ENCODE peak calls at places on chromosomes 16 and 17, in nine cellular contexts. Q is adrenal gland, F is aorta, B is thoracic aorta, J is lower lobe of right lung, Y is tibial nerve, H is left lung, D is ovary, N is colonic mucosa. W is an unnamed sample. For H3K27me3, the result is how much of the 10 kb centered on the place peaks cover.

GRCh38 chr17:33520404-33521032 is 227.4 kb upstream of the ASIC2 start:
- DNase-seq in Q (no peak), F (no peak), B (no peak), J (peak), Y (peak), H (no peak), D (peak), N (peak), W (peak)

GRCh38 chr16:89944773-89945172 is 3.8 kb upstream of the DEF8 start:
- DNase-seq in Q (no peak), F (no peak), B (no peak), J (no peak), Y (no peak), H (no peak), D (no peak), N (no peak), W (no peak)

GRCh38 chr16:89201467-89202377 is 1.4 kb upstream of the SLC22A31 start:
- DNase-seq in Q (peak), F (peak), B (no peak), J (peak), Y (peak), H (peak), D (peak), N (peak), W (peak)

GRCh38 chr17:70875729-70876344 is 706.5 kb downstream of the KCNJ2 start:
- DNase-seq in Q (no peak), F (no peak), B (no peak), J (no peak), Y (no peak), H (no peak), D (no peak), N (no peak), W (no peak)

GRCh38 chr17:17382060-17382449 is 78.9 kb downstream of the NT5M start:
- DNase-seq in Q (no peak), F (no peak), B (no peak), J (no peak), Y (no peak), H (no peak), D (no peak), N (no peak), W (no peak)

GRCh38 chr17:54261465-54261864 is 438.7 kb downstream of the KIF2B start:
- DNase-seq in Q (no peak), F (no peak), B (no peak), J (no peak), Y (no peak), H (no peak), D (no peak), N (no peak), W (no peak)

GRCh38 chr16:81500833-81501521 is 56.4 kb downstream of the CMIP start:
- DNase-seq in Q (no peak), F (peak), B (no peak), J (no peak), Y (no peak), H (no peak), D (no peak), N (no peak), W (no peak)

GRCh38 chr16:68246671-68247070 is 1.5 kb downstream of the PLA2G15 start:
- DNase-seq in Q (peak), F (peak), B (no peak), J (peak), Y (no peak), H (no peak), D (no peak), N (no peak), W (no peak)

GRCh38 chr17:60231691-60232090 is 81.9 kb downstream of the CA4 start:
- DNase-seq in Q (no peak), F (no peak), B (no peak), J (no peak), Y (no peak), H (no peak), D (no peak), N (no peak), W (no peak)

GRCh38 chr17:65061621-65062020 is 5.1 kb upstream of the GNA13 start:
- DNase-seq in Q (no peak), F (no peak), B (no peak), J (no peak), Y (no peak), H (no peak), D (no peak), N (no peak), W (no peak)

GRCh38 chr17:2905269-2905668 is 109.0 kb downstream of the RAP1GAP2 start:
- DNase-seq in Q (no peak), F (no peak), B (no peak), J (no peak), Y (no peak), H (no peak), D (no peak), N (no peak), W (no peak)

GRCh38 chr17:80901319-80901718 is 90.3 kb upstream of the CHMP6 start:
- DNase-seq in Q (no peak), F (no peak), B (no peak), J (no peak), Y (no peak), H (no peak), D (no peak), N (no peak), W (no peak)

GRCh38 chr16:71347146-71347545 is 11.4 kb upstream of the CALB2 start:
- DNase-seq in Q (no peak), F (no peak), B (no peak), J (no peak), Y (no peak), H (no peak), D (no peak), N (no peak), W (no peak)

GRCh38 chr16:525123-525519 is 2.4 kb upstream of the CAPN15 start:
- DNase-seq in Q (no peak), F (no peak), B (no peak), J (no peak), Y (no peak), H (no peak), D (no peak), N (no peak), W (no peak)

GRCh38 chr17:57927048-57927723 is 28.0 kb downstream of the CUEDC1 start:
- DNase-seq in Q (peak), F (no peak), B (no peak), J (no peak), Y (no peak), H (no peak), D (no peak), N (peak), W (no peak)

GRCh38 chr16:87178177-87178863 is 138.9 kb downstream of the C16orf95 start:
- DNase-seq in Q (no peak), F (no peak), B (no peak), J (no peak), Y (peak), H (no peak), D (no peak), N (no peak), W (no peak)

GRCh38 chr16:54056921-54057320 is 229.7 kb downstream of the IRX3 start:
- DNase-seq in Q (no peak), F (no peak), B (no peak), J (no peak), Y (no peak), H (no peak), D (no peak), N (no peak), W (no peak)

GRCh38 chr16:8023326-8023725 is 567.0 kb downstream of the TMEM114 start:
- DNase-seq in Q (no peak), F (no peak), B (no peak), J (no peak), Y (no peak), H (no peak), D (no peak), N (no peak), W (no peak)

GRCh38 chr16:89015271-89015859 is 38.4 kb upstream of the CBFA2T3 start:
- DNase-seq in Q (no peak), F (peak), B (no peak), J (peak), Y (no peak), H (no peak), D (no peak), N (no peak), W (no peak)

GRCh38 chr17:49582789-49583188 is 7.1 kb downstream of the NXPH3 start:
- DNase-seq in Q (peak), F (no peak), B (no peak), J (no peak), Y (no peak), H (no peak), D (no peak), N (no peak), W (no peak)

GRCh38 chr17:3845361-3845753 is 689 bp downstream of the NCBP3 start:
- DNase-seq in Q (no peak), F (peak), B (no peak), J (no peak), Y (no peak), H (no peak), D (no peak), N (no peak), W (no peak)

GRCh38 chr17:17179371-17179827 is 26.7 kb downstream of the PLD6 start:
- DNase-seq in Q (no peak), F (no peak), B (no peak), J (no peak), Y (no peak), H (no peak), D (no peak), N (no peak), W (no peak)

GRCh38 chr16:4369006-4369766 is 2.5 kb upstream of the VASN start:
- DNase-seq in Q (peak), F (peak), B (peak), J (no peak), Y (no peak), H (no peak), D (no peak), N (no peak), W (no peak)

DNA sequence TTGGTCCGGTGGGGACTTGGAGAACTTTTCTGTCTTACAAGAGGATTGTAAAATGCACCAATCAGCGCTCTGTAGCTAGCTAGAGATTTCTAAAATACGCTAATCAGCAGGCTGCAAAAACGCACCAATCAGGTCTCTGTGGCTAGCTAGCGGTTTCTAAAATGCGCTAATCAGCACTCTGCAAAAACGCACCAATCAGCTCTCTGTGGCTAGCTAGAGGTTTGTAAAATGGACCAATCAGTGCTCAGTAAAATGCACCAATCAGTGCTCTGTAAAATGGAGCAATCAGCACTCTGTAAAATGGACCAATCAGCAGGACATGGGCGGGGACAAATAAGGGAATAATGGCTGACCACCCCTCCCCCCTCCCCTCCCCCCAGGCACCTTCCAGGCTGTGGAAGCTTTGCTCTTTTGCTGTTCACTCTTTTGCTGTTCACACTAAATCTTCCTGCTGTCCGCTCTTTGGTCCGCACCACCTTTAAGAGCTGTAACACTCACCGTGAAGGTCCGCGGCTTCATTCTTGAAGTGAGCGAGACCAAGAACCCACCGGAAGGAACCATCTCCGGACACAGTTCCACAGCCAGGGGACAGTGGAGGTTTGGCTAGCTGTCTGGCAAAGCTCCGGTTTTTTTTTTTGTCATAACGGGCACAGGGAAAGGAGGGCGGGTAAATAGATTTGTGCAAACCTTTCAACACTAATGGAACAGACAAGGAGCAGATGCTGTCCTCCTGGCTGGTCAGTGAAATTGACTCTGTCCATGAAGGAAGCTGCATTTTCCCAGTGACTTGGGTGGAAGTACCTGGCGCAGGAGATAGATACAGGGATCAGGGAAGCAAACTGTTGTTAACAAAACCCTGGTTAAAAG is 8.3 kb downstream of the PITPNC1 start:
- DNase-seq in Q (no peak), F (no peak), B (no peak), J (no peak), Y (no peak), H (no peak), D (no peak), N (no peak), W (no peak)
- H3K4me3 ChIP-seq in Q (no peak), F (no peak), B (no peak), J (no peak), Y (no peak), H (no peak), D (no peak), N (no peak), W (no peak)

DNA sequence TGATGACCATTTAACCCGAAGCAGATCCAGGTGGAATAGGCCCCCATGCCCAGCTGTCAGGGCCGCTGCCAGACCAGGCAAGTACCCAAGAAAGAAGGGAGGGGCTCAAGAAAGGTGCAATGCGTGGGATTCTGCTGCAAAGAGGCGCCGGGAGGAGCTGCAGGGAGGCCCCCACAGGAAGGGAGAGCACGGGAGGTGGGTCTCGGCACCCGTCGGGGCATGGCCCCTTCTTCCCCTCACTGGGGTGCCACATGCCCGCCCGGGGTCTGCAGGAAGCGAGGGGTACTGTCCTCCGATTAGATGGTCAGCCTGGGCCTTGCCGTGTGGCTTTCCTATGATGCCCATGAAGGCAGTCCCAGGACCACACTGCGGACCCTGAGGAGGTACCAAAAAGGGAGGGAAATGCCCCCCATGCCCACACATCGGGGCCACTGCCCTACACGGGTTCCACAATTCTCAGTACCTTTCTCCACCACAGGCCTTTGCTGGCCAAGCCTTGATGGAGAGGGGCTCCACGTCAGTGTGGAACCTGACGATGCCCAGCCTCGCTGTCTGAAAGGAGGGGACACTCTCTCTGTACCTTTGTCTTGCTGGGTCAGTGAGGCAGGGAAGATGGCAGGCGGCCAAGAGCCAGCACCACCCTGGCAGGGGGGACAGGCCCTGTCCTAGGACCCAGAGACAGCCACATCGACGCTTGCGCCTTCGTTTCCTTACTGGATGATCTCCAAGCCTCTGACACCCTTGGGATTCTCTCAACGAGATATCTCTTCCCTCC is 45.5 kb upstream of the DNAH17 start:
- DNase-seq in Q (no peak), F (no peak), B (no peak), J (no peak), Y (no peak), H (peak), D (no peak), N (no peak), W (no peak)
- H3K27me3 ChIP-seq in Q (under half), F (under half), B (under half), J (under half), Y (under half), H (under half), D (under half), N (under half), W (under half)

GRCh38 chr17:36641331-36641876 is 40.0 kb downstream of the MRM1 start:
- DNase-seq in Q (no peak), F (no peak), B (no peak), J (no peak), Y (no peak), H (no peak), D (no peak), N (no peak), W (no peak)
- H3K4me3 ChIP-seq in Q (peak), F (no peak), B (peak), J (peak), Y (peak), H (no peak), D (no peak), N (peak), W (peak)

GRCh38 chr17:36919407-36919968 is 17.8 kb upstream of the LHX1 start:
- DNase-seq in Q (no peak), F (no peak), B (no peak), J (no peak), Y (no peak), H (no peak), D (no peak), N (no peak), W (no peak)

GRCh38 chr17:36922175-36922574 is 15.1 kb upstream of the LHX1 start:
- DNase-seq in Q (no peak), F (peak), B (no peak), J (no peak), Y (no peak), H (no peak), D (no peak), N (no peak), W (no peak)

GRCh38 chr17:36918260-36918691 is 19.0 kb upstream of the LHX1 start:
- DNase-seq in Q (no peak), F (no peak), B (no peak), J (no peak), Y (no peak), H (no peak), D (no peak), N (no peak), W (no peak)

GRCh38 chr17:36921131-36921851 is 16.0 kb upstream of the LHX1 start:
- DNase-seq in Q (no peak), F (no peak), B (no peak), J (no peak), Y (no peak), H (no peak), D (no peak), N (no peak), W (no peak)

GRCh38 chr17:36920032-36921000 is 17.0 kb upstream of the LHX1 start:
- DNase-seq in Q (no peak), F (no peak), B (no peak), J (no peak), Y (no peak), H (no peak), D (no peak), N (no peak), W (no peak)
- H3K27me3 ChIP-seq in Q (under half), F (under half), B (under half), J (half or more), Y (under half), H (half or more), D (under half), N (under half), W (under half)

GRCh38 chr16:10322723-10323527 is 62.9 kb upstream of the ATF7IP2 start:
- DNase-seq in Q (no peak), F (no peak), B (no peak), J (peak), Y (no peak), H (no peak), D (no peak), N (no peak), W (no peak)

GRCh38 chr16:10323528-10323869 is 62.4 kb upstream of the ATF7IP2 start:
- DNase-seq in Q (no peak), F (no peak), B (no peak), J (no peak), Y (no peak), H (no peak), D (no peak), N (no peak), W (no peak)

GRCh38 chr16:10325783-10326543 is 59.9 kb upstream of the ATF7IP2 start:
- DNase-seq in Q (peak), F (no peak), B (no peak), J (no peak), Y (no peak), H (no peak), D (no peak), N (no peak), W (no peak)

GRCh38 chr16:10324210-10324609 is 61.7 kb upstream of the ATF7IP2 start:
- DNase-seq in Q (no peak), F (no peak), B (no peak), J (no peak), Y (no peak), H (no peak), D (no peak), N (no peak), W (no peak)

DNA sequence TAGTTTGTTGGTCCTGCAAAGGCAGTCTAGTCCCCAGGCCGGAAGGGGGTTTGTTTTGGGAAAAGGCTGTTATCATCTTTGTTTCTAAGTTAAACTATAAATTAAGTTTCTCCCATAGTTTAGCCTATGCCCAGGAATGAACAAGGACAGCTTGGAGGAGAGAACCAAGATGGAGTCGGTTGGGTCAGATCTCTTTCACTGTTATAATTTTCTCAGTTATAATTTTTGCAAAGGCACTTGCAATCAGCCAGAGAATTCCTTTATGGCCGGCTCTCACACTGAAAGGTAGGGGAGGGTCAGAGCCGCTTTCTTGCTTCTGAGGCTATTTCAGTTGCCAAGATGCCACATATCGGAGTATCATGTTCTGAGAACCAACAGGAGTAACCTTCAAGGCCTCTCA is 59.2 kb upstream of the ATF7IP2 start:
- DNase-seq in Q (no peak), F (no peak), B (no peak), J (no peak), Y (no peak), H (no peak), D (no peak), N (no peak), W (no peak)
- H3K4me3 ChIP-seq in Q (no peak), F (no peak), B (no peak), J (no peak), Y (no peak), H (no peak), D (no peak), N (no peak), W (no peak)

GRCh38 chr16:3044708-3045107 is 1.7 kb upstream of the MMP25 start:
- DNase-seq in Q (no peak), F (no peak), B (no peak), J (no peak), Y (no peak), H (no peak), D (no peak), N (no peak), W (no peak)
- H3K27me3 ChIP-seq in Q (half or more), F (under half), B (under half), J (half or more), Y (under half), H (half or more), D (under half), N (under half), W (under half)

DNA sequence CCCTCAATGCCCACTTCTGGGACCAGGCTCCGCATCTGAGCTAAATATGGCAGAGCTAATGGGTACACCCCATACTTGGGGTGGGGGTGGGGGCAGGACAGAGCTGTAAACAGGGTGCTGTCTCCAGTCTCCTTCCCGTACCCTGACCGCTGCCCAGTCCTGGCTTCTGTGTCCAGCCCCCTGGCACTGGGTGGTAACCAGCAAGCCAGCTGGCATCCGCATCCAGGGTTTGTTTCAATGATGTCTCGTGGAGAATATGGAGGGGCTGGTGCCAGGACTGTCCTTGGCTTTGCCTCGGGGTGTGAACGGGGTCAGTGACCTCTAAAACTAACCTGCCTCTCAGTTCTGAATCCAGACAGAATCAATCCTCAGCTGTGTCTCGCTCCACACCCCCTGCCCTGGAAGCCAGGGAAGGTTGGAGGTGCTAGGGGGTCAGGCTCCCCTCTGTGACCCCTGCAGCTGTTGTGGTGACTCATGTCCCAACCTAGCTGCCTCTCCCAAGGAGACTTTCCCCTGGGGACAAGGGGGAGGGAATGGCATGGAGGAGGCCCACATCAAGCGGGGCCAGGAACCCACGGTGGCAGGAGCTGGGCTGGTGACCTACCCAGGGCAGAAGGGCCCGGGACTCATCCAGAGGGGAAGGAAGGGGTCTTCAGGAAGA is 1.5 kb upstream of the PNMT start:
- DNase-seq in Q (peak), F (peak), B (peak), J (no peak), Y (no peak), H (no peak), D (no peak), N (no peak), W (no peak)
- H3K4me3 ChIP-seq in Q (no peak), F (no peak), B (peak), J (peak), Y (peak), H (no peak), D (no peak), N (no peak), W (no peak)